ENCODE peak calls at places on chromosome 2, in eight cellular contexts. I, U, S, N, X, W, T and C are unnamed samples.

GRCh38 chr2:26396734-26397298 is 4.9 kb upstream of the DRC1 start:
- DNase-seq in I (no peak), U (peak), S (no peak), N (no peak), X (no peak), W (no peak), T (no peak), C (no peak)

GRCh38 chr2:104853926-104854506 is at the start of gene POU3F3:
- DNase-seq in I (no peak), U (no peak), S (peak), N (peak), X (no peak), W (no peak), T (no peak), C (no peak)

GRCh38 chr2:215540646-215541045 is 104.8 kb upstream of the FN1 start:
- DNase-seq in I (no peak), U (no peak), S (no peak), N (no peak), X (no peak), W (no peak), T (peak), C (no peak)

GRCh38 chr2:62505649-62506420 is at the start of gene TMEM17:
- DNase-seq in I (no peak), U (peak), S (peak), N (peak), X (peak), W (peak), T (peak), C (peak)

GRCh38 chr2:224948859-224949258 is 93.4 kb downstream of the DOCK10 start:
- DNase-seq in I (no peak), U (no peak), S (no peak), N (no peak), X (no peak), W (no peak), T (peak), C (no peak)

GRCh38 chr2:97997774-97998392 is 2.1 kb upstream of the TMEM131 start:
- DNase-seq in I (no peak), U (no peak), S (no peak), N (no peak), X (no peak), W (no peak), T (peak), C (no peak)

GRCh38 chr2:135473567-135473966 is 57.5 kb downstream of the ZRANB3 start:
- DNase-seq in I (peak), U (no peak), S (no peak), N (peak), X (no peak), W (no peak), T (peak), C (no peak)

GRCh38 chr2:65443509-65444200 is 11.3 kb upstream of the SPRED2 start:
- DNase-seq in I (no peak), U (no peak), S (no peak), N (no peak), X (no peak), W (no peak), T (no peak), C (no peak)

GRCh38 chr2:46873632-46874068 is 42.0 kb downstream of the MCFD2 start:
- DNase-seq in I (no peak), U (peak), S (peak), N (peak), X (peak), W (no peak), T (peak), C (peak)

GRCh38 chr2:95023222-95023597 is 2.3 kb upstream of the MAL start:
- DNase-seq in I (peak), U (no peak), S (no peak), N (no peak), X (peak), W (no peak), T (no peak), C (no peak)

GRCh38 chr2:229634574-229635185 is 79.7 kb downstream of the DNER start:
- DNase-seq in I (no peak), U (no peak), S (no peak), N (peak), X (no peak), W (no peak), T (no peak), C (no peak)

GRCh38 chr2:27809761-27810241 is 38.3 kb downstream of the MRPL33 start:
- DNase-seq in I (no peak), U (peak), S (no peak), N (no peak), X (no peak), W (no peak), T (peak), C (no peak)

GRCh38 chr2:171747371-171747770 is 60.1 kb downstream of the DYNC1I2 start:
- DNase-seq in I (no peak), U (no peak), S (no peak), N (no peak), X (no peak), W (no peak), T (no peak), C (no peak)

GRCh38 chr2:192828947-192829346 is 634.2 kb upstream of the TMEFF2 start:
- DNase-seq in I (no peak), U (no peak), S (no peak), N (peak), X (no peak), W (no peak), T (no peak), C (no peak)

GRCh38 chr2:228318218-228318617 is 136.7 kb upstream of the SPHKAP start:
- DNase-seq in I (no peak), U (no peak), S (no peak), N (peak), X (peak), W (no peak), T (peak), C (no peak)

GRCh38 chr2:890791-891190 is 59.9 kb upstream of the SNTG2 start:
- DNase-seq in I (no peak), U (no peak), S (no peak), N (no peak), X (no peak), W (no peak), T (no peak), C (no peak)

GRCh38 chr2:205409403-205409802 is 272.9 kb upstream of the NRP2 start:
- DNase-seq in I (no peak), U (no peak), S (no peak), N (no peak), X (no peak), W (no peak), T (peak), C (no peak)

GRCh38 chr2:113962692-113963480 is 73.0 kb downstream of the ACTR3 start:
- DNase-seq in I (no peak), U (no peak), S (no peak), N (no peak), X (no peak), W (no peak), T (peak), C (no peak)

GRCh38 chr2:25521665-25522387 is 151.6 kb downstream of the DTNB start:
- DNase-seq in I (peak), U (no peak), S (peak), N (peak), X (peak), W (peak), T (peak), C (no peak)

GRCh38 chr2:191165190-191165643 is 14.4 kb upstream of the STAT4 start:
- DNase-seq in I (peak), U (no peak), S (no peak), N (peak), X (peak), W (no peak), T (peak), C (no peak)

GRCh38 chr2:166625670-166626069 is 131.6 kb upstream of the SCN7A start:
- DNase-seq in I (no peak), U (no peak), S (no peak), N (no peak), X (no peak), W (no peak), T (peak), C (no peak)

GRCh38 chr2:47339745-47340541 is 63.0 kb upstream of the MSH2 start:
- DNase-seq in I (no peak), U (no peak), S (no peak), N (no peak), X (peak), W (no peak), T (peak), C (no peak)

GRCh38 chr2:21043744-21044532 is at the start of gene APOB:
- DNase-seq in I (no peak), U (no peak), S (no peak), N (peak), X (no peak), W (no peak), T (no peak), C (no peak)

GRCh38 chr2:222433381-222434173 is 9.2 kb downstream of the SGPP2 start:
- DNase-seq in I (no peak), U (no peak), S (no peak), N (no peak), X (no peak), W (no peak), T (peak), C (no peak)

GRCh38 chr2:195613922-195614321 is 43.1 kb upstream of the SLC39A10 start:
- DNase-seq in I (no peak), U (no peak), S (no peak), N (peak), X (no peak), W (no peak), T (peak), C (no peak)

GRCh38 chr2:157838442-157839161 is 37.5 kb downstream of the ACVR1 start:
- DNase-seq in I (no peak), U (peak), S (peak), N (peak), X (peak), W (no peak), T (peak), C (no peak)

GRCh38 chr2:189837336-189837735 is 53.1 kb downstream of the PMS1 start:
- DNase-seq in I (no peak), U (no peak), S (no peak), N (no peak), X (no peak), W (no peak), T (no peak), C (no peak)

GRCh38 chr2:189841019-189841418 is 56.8 kb downstream of the PMS1 start:
- DNase-seq in I (no peak), U (no peak), S (no peak), N (no peak), X (no peak), W (peak), T (no peak), C (no peak)

GRCh38 chr2:189835855-189836558 is 51.8 kb downstream of the PMS1 start:
- DNase-seq in I (no peak), U (no peak), S (no peak), N (no peak), X (no peak), W (no peak), T (no peak), C (no peak)

GRCh38 chr2:189834059-189834458 is 49.8 kb downstream of the PMS1 start:
- DNase-seq in I (no peak), U (no peak), S (no peak), N (no peak), X (no peak), W (no peak), T (no peak), C (no peak)

DNA sequence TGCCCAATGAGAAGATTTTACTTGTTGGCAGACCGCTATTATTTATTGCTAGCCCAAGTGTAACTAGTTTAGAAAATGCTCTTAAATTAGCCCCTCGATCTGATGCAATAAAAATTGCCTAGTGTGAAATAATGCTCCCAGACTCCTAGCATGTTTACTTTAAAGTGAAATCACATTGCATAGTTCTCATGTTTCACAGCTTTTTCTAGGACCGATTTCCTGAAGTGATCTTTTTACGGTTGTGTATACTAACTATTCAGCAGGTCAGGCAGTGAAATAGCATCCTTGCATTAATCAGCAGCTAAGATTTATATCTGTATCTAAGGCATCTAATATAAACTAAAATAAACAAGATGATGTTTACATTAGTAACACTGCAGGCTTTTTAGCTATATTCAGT is 52.4 kb downstream of the PMS1 start:
- DNase-seq in I (no peak), U (no peak), S (no peak), N (no peak), X (no peak), W (no peak), T (peak), C (no peak)
- H3K4me3 ChIP-seq in I (no peak), U (no peak), S (no peak), N (no peak), X (no peak), W (no peak), T (no peak), C (no peak)

DNA sequence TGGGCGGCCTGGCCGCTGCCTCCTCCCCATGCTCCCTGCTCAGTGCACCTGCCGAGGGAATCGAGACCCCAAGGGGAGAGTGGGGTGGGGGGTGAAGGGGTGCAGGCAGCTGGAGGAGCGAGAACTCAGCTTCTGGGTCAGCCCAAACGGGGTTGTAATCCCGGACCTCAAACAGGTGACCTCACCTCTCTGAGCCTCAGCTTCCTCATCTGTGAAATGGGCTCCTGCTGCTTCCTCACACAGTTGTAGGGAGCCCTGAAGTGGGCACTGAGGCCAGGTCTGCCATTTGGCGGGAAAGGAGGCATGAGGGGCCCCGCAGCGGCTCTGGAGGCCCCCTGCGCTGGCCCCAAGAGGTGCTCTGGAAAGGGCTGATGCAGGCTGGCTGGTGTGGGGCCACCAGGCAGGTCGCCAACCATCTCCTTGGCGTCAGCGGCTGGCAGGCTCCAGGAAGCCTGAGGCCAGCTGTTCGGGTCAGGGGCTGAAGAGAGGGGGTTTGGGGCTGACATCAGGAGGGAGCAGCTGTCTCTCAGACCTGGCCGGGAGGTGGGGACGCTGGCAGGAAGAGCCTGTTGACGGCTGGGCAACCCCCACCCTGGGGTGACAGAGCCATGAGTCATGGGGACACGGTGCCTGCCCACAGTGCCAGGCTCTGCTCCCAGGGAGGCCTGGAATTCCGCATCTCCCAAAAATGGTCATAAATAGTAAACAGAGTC is 4.9 kb downstream of the KLHL30 start:
- DNase-seq in I (no peak), U (no peak), S (no peak), N (no peak), X (peak), W (no peak), T (peak), C (no peak)
- H3K4me3 ChIP-seq in I (no peak), U (no peak), S (no peak), N (no peak), X (no peak), W (no peak), T (no peak), C (no peak)

GRCh38 chr2:152613235-152613634 is 104.0 kb downstream of the PRPF40A start:
- DNase-seq in I (no peak), U (no peak), S (no peak), N (no peak), X (no peak), W (peak), T (no peak), C (no peak)

GRCh38 chr2:152615177-152615576 is 102.1 kb downstream of the PRPF40A start:
- DNase-seq in I (no peak), U (no peak), S (no peak), N (no peak), X (no peak), W (no peak), T (peak), C (no peak)

GRCh38 chr2:152609699-152610098 is 107.6 kb downstream of the PRPF40A start:
- DNase-seq in I (no peak), U (no peak), S (no peak), N (no peak), X (no peak), W (no peak), T (no peak), C (no peak)

GRCh38 chr2:152609174-152609573 is 108.1 kb downstream of the PRPF40A start:
- DNase-seq in I (no peak), U (no peak), S (no peak), N (no peak), X (no peak), W (no peak), T (no peak), C (no peak)

GRCh38 chr2:152611458-152612231 is 105.6 kb downstream of the PRPF40A start:
- DNase-seq in I (no peak), U (peak), S (peak), N (no peak), X (no peak), W (peak), T (peak), C (no peak)
- H3K4me3 ChIP-seq in I (no peak), U (no peak), S (no peak), N (no peak), X (no peak), W (no peak), T (no peak), C (no peak)

DNA sequence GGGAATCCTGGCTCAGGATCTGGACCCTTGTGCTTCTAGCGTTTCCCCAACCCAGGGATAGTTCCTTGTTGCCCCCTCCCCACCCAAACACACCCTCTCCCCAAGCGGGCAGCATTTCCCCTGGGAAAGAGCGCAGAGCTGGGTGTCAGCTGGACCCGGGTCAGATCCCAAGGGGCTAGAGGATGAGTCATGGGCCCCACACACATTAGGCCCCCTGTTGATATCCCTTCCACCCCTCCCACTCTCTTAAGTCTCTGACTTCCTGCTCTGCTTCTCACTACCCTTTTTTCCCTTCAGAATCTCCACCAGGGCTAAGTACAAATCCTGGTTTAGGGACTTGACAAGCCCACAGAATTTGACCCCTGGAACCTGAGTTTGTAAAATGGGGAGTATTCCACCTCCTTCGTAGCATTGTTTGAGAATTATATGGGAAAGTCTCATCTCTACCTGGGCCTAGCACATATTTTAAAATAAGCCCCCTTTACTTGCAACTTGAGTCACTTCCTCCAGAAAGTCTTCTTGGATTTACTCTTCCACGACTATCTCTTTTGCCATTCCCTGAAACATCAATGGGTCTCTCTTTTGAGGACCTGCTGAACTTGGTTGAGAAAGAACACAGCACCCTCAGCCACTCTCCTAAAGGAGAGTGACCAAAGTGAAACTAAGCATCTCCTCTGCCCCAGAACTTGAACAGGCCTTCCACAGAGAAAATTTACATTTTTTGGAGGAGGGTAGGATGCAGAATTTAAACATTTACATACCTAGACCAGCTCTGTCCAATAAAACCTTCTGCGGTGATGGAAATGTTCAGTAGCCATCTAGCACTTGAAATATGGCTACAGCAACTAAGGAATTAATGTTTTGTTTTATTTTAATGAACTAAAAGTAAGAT is 4.7 kb downstream of the RTKN start:
- DNase-seq in I (no peak), U (no peak), S (no peak), N (no peak), X (no peak), W (no peak), T (no peak), C (no peak)
- H3K4me3 ChIP-seq in I (no peak), U (no peak), S (no peak), N (no peak), X (no peak), W (no peak), T (no peak), C (no peak)

GRCh38 chr2:232486558-232487384 is 863 bp downstream of the ECEL1 start:
- DNase-seq in I (no peak), U (no peak), S (no peak), N (peak), X (no peak), W (no peak), T (no peak), C (no peak)
- H3K4me3 ChIP-seq in I (no peak), U (peak), S (no peak), N (peak), X (no peak), W (no peak), T (no peak), C (peak)

DNA sequence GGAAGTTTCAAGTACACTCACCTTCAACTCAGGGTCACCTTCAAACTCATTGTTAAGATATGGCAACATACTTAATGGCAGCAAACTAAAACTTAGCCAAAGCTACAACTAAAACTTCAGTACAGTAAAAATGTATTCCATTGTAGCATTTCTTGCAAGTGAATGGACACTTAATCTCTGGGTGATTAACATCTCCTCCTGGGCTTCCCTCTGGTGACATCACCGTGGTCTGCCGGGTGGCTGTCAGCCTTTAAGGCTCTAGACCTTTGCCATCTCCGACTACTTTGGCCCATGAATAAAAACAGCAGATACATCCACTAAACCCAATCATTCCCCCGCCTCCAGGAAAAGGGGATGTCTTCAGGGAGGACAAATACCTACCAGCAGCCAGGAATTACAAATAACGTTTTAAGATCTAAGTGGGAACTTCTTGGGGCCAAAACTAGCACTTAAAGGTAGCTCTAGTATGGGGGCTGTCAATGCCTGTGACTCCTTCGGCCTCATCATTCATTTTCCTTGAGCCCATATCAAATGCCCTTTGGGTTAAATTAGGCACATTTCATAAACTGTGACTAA is 1.2 kb downstream of the TFCP2L1 start:
- DNase-seq in I (no peak), U (no peak), S (no peak), N (no peak), X (no peak), W (no peak), T (peak), C (no peak)
- H3K4me3 ChIP-seq in I (no peak), U (no peak), S (no peak), N (no peak), X (peak), W (no peak), T (peak), C (peak)

GRCh38 chr2:174246944-174247381 is 1.4 kb downstream of the OLA1 start:
- DNase-seq in I (no peak), U (no peak), S (no peak), N (no peak), X (no peak), W (no peak), T (peak), C (no peak)
- H3K4me3 ChIP-seq in I (no peak), U (peak), S (no peak), N (peak), X (peak), W (peak), T (peak), C (no peak)